ENCODE peak calls at places on chromosome 4, in eight cellular contexts. O is kidney epithelial cell, A is choroid plexus epithelial cell, Q is stomach, P is LNCaP clone FGC, L is fibroblast of mammary gland, U is colonic mucosa, Z is dorsolateral prefrontal cortex. G is an unnamed sample.
A peak's percentile ranks its signal among the peaks of the same experiment; 100 is the strongest.

GRCh38 chr4:121370729-121371325 is 10.0 kb downstream of the QRFPR start:
- DNase-seq in L (peak; percentile 50), U (peak; percentile 32), Q (peak; percentile 27), A (peak; percentile 67), P (no peak), O (no peak), Z (no peak), G (peak; percentile 26)

GRCh38 chr4:55947254-55947882 is 1.4 kb upstream of the CEP135 start:
- DNase-seq in P (no peak), Z (no peak), U (no peak), A (peak; percentile 22), O (no peak), Q (no peak), L (no peak), G (no peak)

GRCh38 chr4:153438916-153439756 is 27.0 kb upstream of the TMEM131L start:
- DNase-seq in P (no peak), A (no peak), Z (no peak), O (no peak), U (no peak), L (no peak), Q (no peak), G (no peak)

GRCh38 chr4:105474110-105474518 is 252 bp upstream of the PPA2 start:
- DNase-seq in P (no peak), L (peak; percentile 78), Z (peak; percentile 87), U (peak; percentile 90), Q (peak; percentile 92), O (no peak), A (peak; percentile 88), G (no peak)

GRCh38 chr4:169314906-169315305 is 44.1 kb upstream of the SH3RF1 start:
- DNase-seq in L (peak; percentile 78), Q (peak; percentile 92), A (peak; percentile 83), P (no peak), O (peak; percentile 32), U (peak; percentile 97), Z (peak; percentile 61), G (peak; percentile 61)

GRCh38 chr4:152476796-152477195 is 59.1 kb downstream of the FBXW7 start:
- DNase-seq in L (no peak), A (no peak), Q (no peak), Z (no peak), O (no peak), U (no peak), P (no peak), G (no peak)

GRCh38 chr4:1462009-1462767 is 55.9 kb upstream of the NKX1-1 start:
- DNase-seq in A (no peak), L (no peak), U (no peak), O (no peak), Z (no peak), Q (no peak), P (no peak), G (peak; percentile 30)

GRCh38 chr4:176549161-176549865 is 229.5 kb downstream of the SPCS3 start:
- DNase-seq in Q (no peak), L (peak; percentile 73), O (no peak), P (no peak), A (peak; percentile 54), U (no peak), Z (no peak), G (no peak)

GRCh38 chr4:1209821-1210220 is 37.4 kb upstream of the SPON2 start:
- DNase-seq in O (no peak), A (peak; percentile 72), U (peak; percentile 60), Z (peak; percentile 50), L (peak; percentile 92), Q (peak; percentile 52), P (no peak), G (peak; percentile 77)

GRCh38 chr4:101256222-101256621 is 91.1 kb downstream of the PPP3CA start:
- DNase-seq in Z (no peak), U (peak; percentile 26), A (no peak), P (peak; percentile 100), O (no peak), L (no peak), Q (peak; percentile 58), G (no peak)

GRCh38 chr4:183766140-183766539 is 107.0 kb downstream of the TRAPPC11 start:
- DNase-seq in O (no peak), P (no peak), Q (no peak), A (no peak), Z (no peak), U (no peak), L (no peak), G (no peak)

GRCh38 chr4:52660643-52661042 is 1.5 kb upstream of the USP46 start:
- DNase-seq in O (no peak), Z (no peak), A (no peak), L (no peak), P (no peak), Q (no peak), U (no peak), G (no peak)

GRCh38 chr4:76208005-76208765 is 5.4 kb downstream of the SCARB2 start:
- DNase-seq in A (peak; percentile 95), Q (peak; percentile 74), U (peak; percentile 84), L (peak; percentile 93), Z (peak; percentile 79), O (no peak), P (no peak), G (peak; percentile 32)

GRCh38 chr4:167868163-167868562 is 224.2 kb upstream of the ANXA10 start:
- DNase-seq in U (no peak), P (no peak), L (peak; percentile 9), Q (no peak), A (peak; percentile 58), Z (no peak), O (no peak), G (no peak)

GRCh38 chr4:118740869-118741268 is 55.7 kb downstream of the METTL14 start:
- DNase-seq in L (peak; percentile 45), O (no peak), Z (no peak), A (peak; percentile 49), U (no peak), Q (no peak), P (no peak), G (peak; percentile 10)

GRCh38 chr4:53122280-53123116 is 243.4 kb downstream of the SCFD2 start:
- DNase-seq in L (no peak), O (no peak), Z (no peak), P (no peak), Q (no peak), U (no peak), A (no peak), G (no peak)

GRCh38 chr4:47839259-47839658 is 1.4 kb upstream of the CORIN start:
- DNase-seq in U (no peak), P (no peak), O (no peak), L (peak; percentile 93), Z (no peak), Q (no peak), A (peak; percentile 78), G (no peak)

GRCh38 chr4:163755013-163755412 is 260.5 kb downstream of the TMA16 start:
- DNase-seq in L (peak; percentile 50), Q (no peak), P (no peak), U (no peak), Z (no peak), A (peak; percentile 63), O (no peak), G (no peak)

GRCh38 chr4:11073621-11074051 is 355.1 kb downstream of the HS3ST1 start:
- DNase-seq in Q (no peak), U (peak; percentile 42), P (peak; percentile 27), Z (no peak), O (no peak), A (peak; percentile 45), L (peak; percentile 87), G (no peak)

GRCh38 chr4:129546531-129546930 is 450.6 kb downstream of the C4orf33 start:
- DNase-seq in Q (no peak), A (no peak), U (no peak), L (no peak), O (no peak), Z (no peak), P (no peak), G (no peak)

GRCh38 chr4:129545599-129546278 is 449.8 kb downstream of the C4orf33 start:
- DNase-seq in P (peak; percentile 2), A (peak; percentile 35), L (peak; percentile 74), O (no peak), Q (peak; percentile 26), Z (no peak), U (no peak), G (no peak)

DNA sequence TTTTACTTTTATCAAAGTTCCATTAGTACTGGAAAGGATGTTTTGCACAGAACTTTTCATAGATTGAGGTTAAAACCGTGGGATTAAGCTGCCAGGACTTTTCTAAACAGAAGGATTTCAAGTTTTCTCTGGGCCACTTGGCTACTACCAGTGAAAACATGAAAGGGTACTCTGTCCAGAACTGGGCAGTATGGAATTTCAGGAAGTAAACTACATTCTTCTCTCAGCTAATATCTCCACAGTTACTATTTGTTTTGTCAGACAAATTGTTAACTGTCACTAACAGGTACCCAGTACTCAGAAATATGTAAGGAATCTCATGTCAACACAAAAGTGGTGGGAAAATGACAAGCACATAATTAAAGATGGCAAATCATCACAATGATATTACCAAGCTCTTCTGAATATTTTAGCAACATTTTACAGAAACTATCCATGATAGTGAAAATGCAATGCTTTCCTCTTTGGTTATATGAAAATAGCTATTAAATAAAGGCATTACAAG is 454.4 kb downstream of the C4orf33 start:
- DNase-seq in A (peak; percentile 6), L (no peak), O (no peak), Q (no peak), U (no peak), Z (no peak), P (no peak), G (no peak)
- TF ChIP-seq CTCF in A (no peak), L (no peak), O (no peak), Q (no peak), U (no peak), Z (no peak), P (no peak), G (no peak)

GRCh38 chr4:92122911-92123310 is 180.9 kb upstream of the GRID2 start:
- DNase-seq in Q (no peak), Z (no peak), U (no peak), O (no peak), A (no peak), P (no peak), L (no peak), G (no peak)
- H3K4me3 ChIP-seq in Q (no peak overlapping the region), Z (no peak overlapping the region), U (no peak overlapping the region), O (no peak overlapping the region), A (no peak overlapping the region), P (no peak overlapping the region), L (no peak overlapping the region), G (no peak overlapping the region)

DNA sequence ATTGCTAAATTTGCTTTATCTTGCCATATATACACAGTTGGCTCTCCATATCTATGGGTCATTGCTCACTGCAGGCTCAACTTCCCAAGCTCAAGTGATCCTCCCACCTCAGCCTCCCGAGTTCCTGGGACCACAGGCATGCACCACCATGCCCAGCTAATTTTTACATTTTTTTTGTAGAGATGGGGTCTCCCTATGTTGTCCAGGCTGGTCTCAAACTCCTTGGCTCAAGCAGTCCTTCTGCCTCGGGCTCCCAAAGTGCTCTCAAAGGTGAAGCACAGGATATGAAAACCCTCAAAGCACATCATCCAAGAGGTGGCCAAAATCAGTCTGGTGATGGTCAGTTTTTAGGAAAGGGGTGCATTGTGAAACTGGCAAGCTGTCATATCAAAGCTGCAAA is 11.8 kb downstream of the CDS1 start:
- DNase-seq in Z (no peak), Q (no peak), U (no peak), O (no peak), P (no peak), L (no peak), A (no peak), G (no peak)
- TF ChIP-seq CTCF in Z (no peak), Q (no peak), U (no peak), O (no peak), P (no peak), L (no peak), A (no peak), G (no peak)

DNA sequence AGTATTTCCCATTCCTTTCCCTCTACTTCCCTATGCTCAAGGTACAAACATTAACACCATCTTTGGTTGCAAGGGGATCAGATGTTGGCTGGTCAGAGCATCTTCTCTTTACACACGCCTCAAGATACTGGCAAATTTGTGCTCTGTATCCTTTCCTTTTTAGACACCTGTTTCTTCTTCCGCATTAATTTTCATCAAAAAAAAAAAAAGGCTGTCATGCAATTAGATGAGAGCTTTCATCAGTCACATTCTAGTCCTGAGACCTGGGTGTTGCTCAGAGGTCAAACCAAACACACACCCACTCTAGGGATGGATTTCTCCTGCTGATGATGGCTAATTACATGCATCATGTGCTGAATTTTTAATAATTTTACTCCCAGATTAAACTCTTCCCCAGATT is 2.0 kb downstream of the RELL1 start:
- DNase-seq in L (no peak), U (no peak), O (no peak), P (no peak), Q (no peak), Z (no peak), A (no peak), G (no peak)
- H3K4me3 ChIP-seq in L (no peak overlapping the region), U (no peak overlapping the region), O (no peak overlapping the region), P (no peak overlapping the region), Q (no peak overlapping the region), Z (peak overlapping the region; percentile 85), A (no peak overlapping the region), G (no peak overlapping the region)